ENCODE peak calls at places on chromosomes 7 and 10, in four cellular contexts. O is upper lobe of right lung, T is cardiac muscle cell, K is GM19239. Q is an unnamed sample.

GRCh38 chr7:152956006-152956405 is 196.5 kb downstream of the ACTR3B start:
- DNase-seq in T (no peak), K (no peak), O (no peak), Q (no peak)

GRCh38 chr7:40348126-40348728 is 213.4 kb downstream of the SUGCT start:
- DNase-seq in O (no peak), T (peak), K (no peak), Q (no peak)

GRCh38 chr7:70533614-70534013 is 598.3 kb upstream of the GALNT17 start:
- DNase-seq in K (no peak), O (no peak), T (no peak), Q (no peak)

GRCh38 chr7:145543245-145543644 is 573.4 kb upstream of the CNTNAP2 start:
- DNase-seq in O (no peak), T (no peak), K (no peak), Q (no peak)

GRCh38 chr10:266974-267425 is 131.7 kb downstream of the ZMYND11 start:
- DNase-seq in O (no peak), T (peak), K (no peak), Q (no peak)

GRCh38 chr10:102421645-102422585 is 1.3 kb downstream of the FBXL15 start:
- DNase-seq in T (no peak), O (peak), K (no peak), Q (no peak)

GRCh38 chr7:104923010-104923421 is 91.0 kb upstream of the KMT2E start:
- DNase-seq in K (peak), O (peak), T (peak), Q (peak)

GRCh38 chr7:13291010-13291409 is 603.6 kb downstream of the ARL4A start:
- DNase-seq in O (no peak), K (no peak), T (no peak), Q (no peak)

GRCh38 chr7:1749864-1750466 is 79.9 kb downstream of the ELFN1 start:
- DNase-seq in T (no peak), K (no peak), O (no peak), Q (no peak)

GRCh38 chr10:30818010-30818660 is 188.6 kb upstream of the LYZL2 start:
- DNase-seq in K (no peak), T (peak), O (no peak), Q (no peak)

GRCh38 chr10:117271427-117271826 is 30.5 kb downstream of the SLC18A2 start:
- DNase-seq in K (no peak), T (peak), O (no peak), Q (peak)

GRCh38 chr10:44589181-44589884 is 204.4 kb upstream of the CXCL12 start:
- DNase-seq in O (no peak), T (no peak), K (no peak), Q (no peak)

GRCh38 chr10:5655003-5655600 is 11.3 kb downstream of the ASB13 start:
- DNase-seq in K (no peak), O (no peak), T (no peak), Q (no peak)

GRCh38 chr10:79230563-79231249 is 116.6 kb upstream of the PPIF start:
- DNase-seq in K (no peak), T (no peak), O (no peak), Q (no peak)